ENCODE peak calls at places on chromosome 11, in eight cellular contexts. O, N, X, J, Y, D, T and Z are unnamed samples.

GRCh38 chr11:120929664-120930154 is 94.2 kb upstream of the TBCEL start:
- DNase-seq in N (peak), O (peak), Y (no peak), T (no peak), D (peak), J (peak), X (peak), Z (no peak)

GRCh38 chr11:131624526-131624925 is 254.1 kb downstream of the NTM start:
- DNase-seq in J (peak), N (no peak), T (no peak), Y (no peak), D (no peak), O (no peak), X (no peak), Z (no peak)

GRCh38 chr11:42806191-42806590 is 505.6 kb upstream of the API5 start:
- DNase-seq in Y (no peak), J (no peak), D (no peak), O (peak), T (no peak), N (no peak), X (no peak), Z (no peak)

GRCh38 chr11:27477831-27478230 is 5.2 kb upstream of the LGR4 start:
- DNase-seq in J (no peak), O (no peak), X (no peak), N (no peak), T (no peak), Y (no peak), D (no peak), Z (no peak)

GRCh38 chr11:104531075-104531474 is 367.1 kb upstream of the PDGFD start:
- DNase-seq in N (peak), O (no peak), X (no peak), D (peak), T (no peak), J (peak), Y (no peak), Z (no peak)

GRCh38 chr11:113317297-113317696 is 2.9 kb downstream of the TTC12 start:
- DNase-seq in Y (no peak), J (no peak), T (peak), D (no peak), N (no peak), O (no peak), X (no peak), Z (no peak)

GRCh38 chr11:134331565-134332188 is at the start of gene GLB1L2:
- DNase-seq in X (peak), D (peak), T (peak), O (peak), N (peak), Y (peak), J (peak), Z (peak)

GRCh38 chr11:61480936-61481335 is 27.6 kb upstream of the LRRC10B start:
- DNase-seq in J (no peak), Y (no peak), D (peak), T (peak), O (peak), N (peak), X (no peak), Z (peak)

GRCh38 chr11:76903325-76903724 is 42.6 kb downstream of the ACER3 start:
- DNase-seq in T (peak), J (peak), D (no peak), O (peak), N (no peak), Y (no peak), X (no peak), Z (no peak)

GRCh38 chr11:125433454-125434121 is 62.5 kb downstream of the FEZ1 start:
- DNase-seq in D (peak), O (peak), N (no peak), Y (no peak), J (peak), X (no peak), T (peak), Z (peak)

GRCh38 chr11:13114566-13115465 is 105.7 kb downstream of the RASSF10 start:
- DNase-seq in J (no peak), O (peak), Y (no peak), D (no peak), X (no peak), N (no peak), T (peak), Z (peak)

GRCh38 chr11:62324738-62325556 is 12.3 kb upstream of the ASRGL1 start:
- DNase-seq in X (peak), D (peak), O (no peak), N (peak), T (no peak), J (peak), Y (no peak), Z (peak)

GRCh38 chr11:107591446-107592236 is 694 bp downstream of the ELMOD1 start:
- DNase-seq in Y (no peak), O (no peak), T (no peak), D (peak), X (no peak), N (peak), J (no peak), Z (peak)

GRCh38 chr11:44176541-44177213 is 81.2 kb downstream of the EXT2 start:
- DNase-seq in D (no peak), J (no peak), Y (no peak), X (no peak), O (no peak), N (no peak), T (no peak), Z (no peak)

GRCh38 chr11:72932132-72932570 is 117.9 kb downstream of the ATG16L2 start:
- DNase-seq in O (no peak), N (no peak), Y (no peak), X (no peak), T (no peak), D (peak), J (no peak), Z (no peak)

GRCh38 chr11:120147950-120148270 is 10.0 kb upstream of the TRIM29 start:
- DNase-seq in Y (no peak), D (no peak), J (peak), X (no peak), T (no peak), N (no peak), O (no peak), Z (peak)

GRCh38 chr11:101817536-101817935 is 97.3 kb upstream of the CEP126 start:
- DNase-seq in O (no peak), T (no peak), J (no peak), X (no peak), D (no peak), N (no peak), Y (no peak), Z (no peak)

GRCh38 chr11:83818349-83818748 is 532.2 kb upstream of the CCDC90B start:
- DNase-seq in X (no peak), N (no peak), D (peak), T (no peak), J (peak), Y (no peak), O (no peak), Z (no peak)

GRCh38 chr11:61010466-61011238 is 39.2 kb downstream of the CD6 start:
- DNase-seq in D (no peak), O (no peak), X (no peak), Y (no peak), T (no peak), J (no peak), N (no peak), Z (no peak)

GRCh38 chr11:26276798-26277424 is 55.0 kb upstream of the ANO3 start:
- DNase-seq in N (peak), J (peak), X (peak), T (peak), D (peak), Y (no peak), O (peak), Z (peak)